ENCODE peak calls at places on chromosomes 1 and 21, in seven cellular contexts. O, B, N, Q, J, V and E are unnamed samples.

GRCh38 chr1:145846191-145846590 is 761 bp downstream of the NUDT17 start:
- DNase-seq in J (no peak), Q (peak), B (no peak), O (no peak), N (no peak), V (no peak), E (peak)

GRCh38 chr1:165619647-165620151 is 11.3 kb upstream of the MGST3 start:
- DNase-seq in O (no peak), B (no peak), J (no peak), Q (no peak), V (no peak), N (no peak), E (no peak)

GRCh38 chr1:223756002-223756775 is 43.9 kb downstream of the CAPN2 start:
- DNase-seq in N (no peak), B (no peak), O (no peak), V (no peak), J (no peak), Q (no peak), E (no peak)

GRCh38 chr1:211599250-211599649 is 20.3 kb upstream of the SLC30A1 start:
- DNase-seq in J (no peak), V (no peak), O (no peak), B (no peak), Q (no peak), N (no peak), E (no peak)

GRCh38 chr1:212621043-212621829 is 12.7 kb downstream of the ATF3 start:
- DNase-seq in N (no peak), J (no peak), V (no peak), B (no peak), O (no peak), Q (no peak), E (peak)

GRCh38 chr1:61370908-61371279 is 288.5 kb downstream of the NFIA start:
- DNase-seq in N (no peak), B (no peak), V (no peak), J (no peak), O (no peak), Q (no peak), E (no peak)

GRCh38 chr1:201259476-201260235 is 23.6 kb upstream of the PKP1 start:
- DNase-seq in Q (no peak), J (no peak), O (no peak), N (peak), B (no peak), V (no peak), E (peak)

GRCh38 chr1:209190591-209191241 is 392.8 kb upstream of the CAMK1G start:
- DNase-seq in B (no peak), J (no peak), Q (peak), V (no peak), O (peak), N (peak), E (peak)

GRCh38 chr1:232622981-232623380 is 7.0 kb downstream of the SIPA1L2 start:
- DNase-seq in V (no peak), N (no peak), O (no peak), B (no peak), J (no peak), Q (no peak), E (no peak)

GRCh38 chr1:60978421-60979357 is 103.7 kb upstream of the NFIA start:
- DNase-seq in N (no peak), J (no peak), Q (peak), V (no peak), B (no peak), O (peak), E (peak)

GRCh38 chr1:151612506-151613274 is 840 bp downstream of the SNX27 start:
- DNase-seq in O (no peak), J (peak), Q (peak), B (no peak), V (no peak), N (no peak), E (no peak)

GRCh38 chr1:207981976-207982375 is 71.1 kb upstream of the CD34 start:
- DNase-seq in V (no peak), J (no peak), Q (peak), N (no peak), B (no peak), O (no peak), E (no peak)

DNA sequence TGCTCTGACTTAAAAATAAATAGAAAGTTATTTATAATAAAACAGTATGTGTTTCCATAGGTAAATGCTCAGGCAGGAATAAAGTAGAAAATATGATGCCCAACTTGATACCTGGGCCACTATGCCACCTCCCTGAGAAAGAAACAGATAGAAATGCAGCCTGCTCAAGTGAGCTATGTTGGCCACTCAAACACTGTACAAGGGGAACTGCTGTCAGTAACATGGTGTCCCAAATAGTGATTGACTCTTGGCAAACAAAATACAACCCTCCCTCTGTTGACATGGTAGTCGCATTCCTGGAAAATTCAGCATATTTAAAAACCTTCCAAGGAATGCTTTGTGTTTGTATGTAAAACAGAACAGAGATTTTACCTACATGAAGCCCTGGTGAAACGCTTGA is 66.9 kb upstream of the KCNE2 start:
- DNase-seq in J (no peak), V (no peak), O (no peak), N (no peak), B (no peak), Q (no peak), E (no peak)
- H3K4me3 ChIP-seq in J (no peak), V (no peak), O (no peak), N (no peak), B (no peak), Q (no peak), E (no peak)

DNA sequence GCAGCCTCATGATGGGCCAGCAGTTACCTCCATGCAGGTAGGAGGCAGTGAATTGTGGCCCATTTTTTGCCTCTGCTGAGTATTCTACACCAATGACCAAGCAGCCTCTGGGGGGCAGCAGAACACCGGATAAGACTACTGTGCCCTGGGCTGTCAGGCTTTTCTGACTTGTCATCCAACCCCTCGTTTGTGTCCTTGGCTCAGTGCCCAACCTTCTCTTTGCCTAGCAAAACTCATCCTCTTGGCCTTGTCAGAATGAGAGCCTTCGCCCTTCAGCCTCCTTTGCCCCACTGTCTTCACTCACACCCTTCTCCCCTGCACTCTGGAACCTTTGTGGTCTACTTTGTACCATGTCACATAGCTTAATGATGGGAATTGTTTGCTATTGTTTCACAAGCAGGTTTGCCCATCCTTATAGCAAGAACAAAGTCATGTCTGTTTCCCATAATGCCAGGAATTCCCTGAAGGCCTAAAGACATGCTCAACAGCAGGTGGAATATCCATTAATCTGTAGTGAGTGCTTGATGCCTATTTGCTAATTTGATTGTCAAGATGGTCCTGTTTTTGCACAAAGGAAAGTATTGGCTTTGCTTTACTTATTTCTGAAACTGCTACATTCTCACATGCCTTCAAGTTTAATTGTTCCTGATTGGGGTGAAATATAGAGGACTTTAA is 255.9 kb downstream of the HHAT start:
- DNase-seq in V (peak), O (peak), B (peak), Q (peak), N (peak), J (peak), E (peak)
- TF ChIP-seq CTCF in V (peak), O (peak), B (peak), Q (peak), N (peak), J (no peak), E (peak)

GRCh38 chr1:112394743-112395062 is 1.3 kb upstream of the CTTNBP2NL start:
- DNase-seq in O (no peak), B (no peak), V (no peak), N (no peak), Q (no peak), J (no peak), E (no peak)
- H3K4me3 ChIP-seq in O (peak), B (peak), V (peak), N (peak), Q (no peak), J (no peak), E (peak)

GRCh38 chr1:109501644-109502367 is 7.7 kb downstream of the AMIGO1 start:
- DNase-seq in N (no peak), J (no peak), Q (peak), B (no peak), V (no peak), O (no peak), E (no peak)

GRCh38 chr1:109500886-109501285 is 7.0 kb downstream of the CYB561D1 start:
- DNase-seq in V (peak), N (peak), B (no peak), Q (no peak), J (peak), O (no peak), E (no peak)

GRCh38 chr1:109499081-109499480 is 5.2 kb downstream of the CYB561D1 start:
- DNase-seq in B (no peak), O (no peak), V (no peak), N (no peak), Q (no peak), J (no peak), E (peak)

GRCh38 chr1:109498161-109498801 is 4.4 kb downstream of the CYB561D1 start:
- DNase-seq in Q (no peak), J (no peak), O (no peak), V (no peak), N (peak), B (no peak), E (peak)

GRCh38 chr1:109499661-109500536 is 6.0 kb downstream of the CYB561D1 start:
- DNase-seq in J (no peak), B (no peak), V (no peak), N (peak), O (no peak), Q (peak), E (peak)
- TF ChIP-seq CTCF in J (no peak), B (no peak), V (peak), N (peak), O (peak), Q (peak), E (peak)

GRCh38 chr1:83318361-83318760 is 680.6 kb downstream of the TTLL7 start:
- DNase-seq in V (no peak), J (no peak), O (no peak), Q (no peak), B (no peak), N (no peak), E (no peak)
- H3K4me3 ChIP-seq in V (no peak), J (no peak), O (no peak), Q (no peak), B (no peak), N (no peak), E (no peak)

DNA sequence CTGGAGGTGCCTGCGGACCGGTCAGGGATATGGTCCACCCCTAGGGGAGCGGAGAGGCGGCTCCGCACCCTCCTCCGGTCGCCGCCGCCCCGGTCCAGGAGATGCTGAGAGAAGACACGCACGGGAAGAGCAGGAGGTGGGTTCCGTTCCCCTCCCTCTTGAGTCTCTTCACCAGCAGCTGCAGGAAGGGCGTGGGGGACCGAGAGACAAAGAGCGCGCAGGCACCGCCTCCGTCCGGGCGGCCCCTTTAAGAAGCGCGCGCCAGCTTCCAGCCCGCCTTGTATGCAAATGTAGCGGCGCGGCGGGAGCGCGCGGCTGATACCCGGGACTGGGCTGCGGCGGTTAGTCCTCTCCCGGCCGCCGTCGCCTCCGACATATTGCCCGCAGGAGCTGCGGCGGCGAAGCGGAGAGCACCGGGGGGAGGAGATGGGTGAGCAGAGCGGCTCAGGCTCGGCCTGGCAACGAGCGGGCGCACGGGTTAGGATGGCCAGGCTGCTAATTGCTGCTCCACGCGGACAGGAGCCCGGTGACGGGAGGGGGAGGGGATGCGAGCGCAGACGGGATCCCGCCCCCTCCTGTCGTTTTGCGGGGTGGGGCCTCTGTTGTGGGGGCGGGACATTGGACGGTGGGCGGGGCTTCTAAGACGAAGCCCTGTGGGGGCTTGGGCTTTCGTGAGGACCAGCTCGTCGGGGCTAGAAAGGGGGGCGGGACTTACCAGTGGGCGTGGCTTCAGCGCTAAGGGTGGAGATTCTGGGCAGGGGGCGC is at the start of gene TMEM39B:
- DNase-seq in J (peak), Q (peak), V (peak), N (peak), O (peak), B (peak), E (peak)
- TF ChIP-seq CTCF in J (peak), Q (peak), V (peak), N (peak), O (no peak), B (no peak), E (peak)

DNA sequence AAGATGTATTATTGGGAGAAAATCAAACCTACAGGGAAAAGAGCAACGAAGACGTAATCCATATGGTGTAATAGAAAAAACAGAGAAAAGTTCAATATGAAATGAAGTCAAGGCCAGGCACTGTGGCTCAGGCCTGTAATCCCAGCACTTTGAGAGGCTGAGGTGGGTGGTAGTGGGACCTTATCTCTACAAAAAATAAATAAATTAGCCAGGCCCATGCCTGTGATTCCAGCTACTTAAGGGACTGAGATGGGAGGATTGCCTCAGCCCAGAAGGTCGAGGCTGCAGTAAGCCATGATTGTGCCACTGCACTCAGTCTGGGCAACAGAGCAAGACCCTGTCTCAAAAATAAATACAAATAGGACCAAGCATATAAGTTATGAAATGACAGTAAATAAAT is 11.4 kb downstream of the DESI2 start:
- DNase-seq in B (no peak), N (no peak), Q (no peak), V (no peak), J (no peak), O (no peak), E (no peak)
- H3K4me3 ChIP-seq in B (no peak), N (no peak), Q (no peak), V (no peak), J (no peak), O (no peak), E (no peak)

DNA sequence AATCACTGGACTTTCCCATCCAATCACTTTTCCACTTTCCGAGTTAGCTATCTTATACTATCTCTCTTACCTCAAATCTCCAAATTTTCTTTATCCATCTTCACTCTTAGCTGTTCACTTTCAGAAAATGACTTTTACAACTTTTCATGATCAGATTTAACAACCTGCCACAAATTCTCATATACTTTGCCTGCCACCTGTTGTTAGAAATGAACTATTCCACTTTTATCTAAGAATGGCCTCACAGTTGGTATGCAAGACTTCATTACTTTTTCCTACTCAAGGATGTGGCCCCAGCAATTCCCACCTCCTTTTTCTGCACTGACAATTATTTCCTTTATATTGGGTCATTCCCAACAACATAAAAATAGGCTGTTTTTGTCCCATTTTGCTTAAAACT is 93.6 kb upstream of the DEPDC1 start:
- DNase-seq in N (no peak), J (no peak), Q (no peak), V (no peak), B (no peak), O (no peak), E (peak)
- TF ChIP-seq CTCF in N (no peak), J (no peak), Q (no peak), V (no peak), B (no peak), O (no peak), E (peak)